ENCODE peak calls at places on chromosome 14, in seven cellular contexts. B, V, R, J, M, W and G are unnamed samples.

GRCh38 chr14:103707329-103708263 is 7.7 kb downstream of the XRCC3 start:
- DNase-seq in B (no peak), V (no peak), R (peak), J (no peak), M (no peak), W (no peak), G (no peak)

GRCh38 chr14:38387821-38388220 is 131.9 kb upstream of the CLEC14A start:
- DNase-seq in B (no peak), V (no peak), R (peak), J (no peak), M (no peak), W (no peak), G (no peak)

GRCh38 chr14:98769326-98769725 is 502.7 kb downstream of the BCL11B start:
- DNase-seq in B (no peak), V (no peak), R (no peak), J (no peak), M (no peak), W (no peak), G (no peak)

GRCh38 chr14:57747036-57747435 is 118.9 kb downstream of the SLC35F4 start:
- DNase-seq in B (peak), V (peak), R (no peak), J (no peak), M (no peak), W (no peak), G (peak)

GRCh38 chr14:92959189-92959531 is 36.2 kb downstream of the CHGA start:
- DNase-seq in B (no peak), V (no peak), R (no peak), J (no peak), M (no peak), W (no peak), G (no peak)

GRCh38 chr14:71212683-71213107 is 305.4 kb downstream of the PCNX1 start:
- DNase-seq in B (no peak), V (peak), R (peak), J (no peak), M (no peak), W (no peak), G (no peak)

GRCh38 chr14:92945959-92946846 is 23.3 kb downstream of the CHGA start:
- DNase-seq in B (peak), V (peak), R (peak), J (no peak), M (no peak), W (no peak), G (peak)

GRCh38 chr14:41558527-41558926 is 48.1 kb upstream of the LRFN5 start:
- DNase-seq in B (no peak), V (no peak), R (no peak), J (no peak), M (no peak), W (no peak), G (no peak)

GRCh38 chr14:23208286-23208685 is 24.8 kb upstream of the SLC7A8 start:
- DNase-seq in B (no peak), V (no peak), R (no peak), J (no peak), M (no peak), W (no peak), G (no peak)

GRCh38 chr14:33291529-33292104 is 352.9 kb downstream of the NPAS3 start:
- DNase-seq in B (no peak), V (no peak), R (no peak), J (no peak), M (no peak), W (no peak), G (no peak)

GRCh38 chr14:35167496-35167895 is 45.1 kb downstream of the PRORP start:
- DNase-seq in B (no peak), V (no peak), R (no peak), J (no peak), M (no peak), W (no peak), G (no peak)

GRCh38 chr14:31943217-31943616 is 133.9 kb upstream of the ARHGAP5 start:
- DNase-seq in B (no peak), V (no peak), R (no peak), J (no peak), M (no peak), W (no peak), G (no peak)

GRCh38 chr14:69850086-69850735 is 29.0 kb upstream of the SMOC1 start:
- DNase-seq in B (no peak), V (no peak), R (no peak), J (no peak), M (no peak), W (no peak), G (no peak)

GRCh38 chr14:55938249-55938791 is 179.9 kb upstream of the PELI2 start:
- DNase-seq in B (peak), V (peak), R (peak), J (no peak), M (no peak), W (no peak), G (no peak)

GRCh38 chr14:34170891-34171290 is 220.0 kb upstream of the EGLN3 start:
- DNase-seq in B (no peak), V (no peak), R (no peak), J (peak), M (no peak), W (no peak), G (no peak)

GRCh38 chr14:72543325-72543724 is 350.6 kb downstream of the DPF3 start:
- DNase-seq in B (no peak), V (no peak), R (peak), J (no peak), M (peak), W (no peak), G (no peak)

GRCh38 chr14:77910506-77910905 is 110.6 kb downstream of the ADCK1 start:
- DNase-seq in B (no peak), V (no peak), R (no peak), J (no peak), M (no peak), W (no peak), G (no peak)

GRCh38 chr14:49861581-49861922 is 9.0 kb upstream of the NEMF start:
- DNase-seq in B (peak), V (peak), R (peak), J (peak), M (peak), W (peak), G (peak)

GRCh38 chr14:35474323-35474722 is 59.6 kb upstream of the INSM2 start:
- DNase-seq in B (no peak), V (no peak), R (no peak), J (no peak), M (no peak), W (no peak), G (no peak)

GRCh38 chr14:31966896-31967668 is 110.0 kb upstream of the ARHGAP5 start:
- DNase-seq in B (no peak), V (no peak), R (peak), J (no peak), M (no peak), W (no peak), G (no peak)

GRCh38 chr14:72142328-72142727 is 210.1 kb downstream of the RGS6 start:
- DNase-seq in B (no peak), V (no peak), R (no peak), J (peak), M (no peak), W (no peak), G (no peak)

GRCh38 chr14:61607570-61608244 is 87.6 kb upstream of the HIF1A start:
- DNase-seq in B (no peak), V (no peak), R (no peak), J (no peak), M (peak), W (no peak), G (no peak)
- TF ChIP-seq CTCF in B (no peak), V (peak), R (peak), J (peak), M (peak), W (no peak), G (no peak)

GRCh38 chr14:95319312-95320075 is at the start of gene CLMN:
- DNase-seq in B (peak), V (peak), R (peak), J (peak), M (peak), W (peak), G (peak)
- TF ChIP-seq CTCF in B (no peak), V (no peak), R (no peak), J (no peak), M (no peak), W (no peak), G (no peak)

GRCh38 chr14:95303107-95303506 is 16.6 kb downstream of the CLMN start:
- DNase-seq in B (no peak), V (no peak), R (no peak), J (no peak), M (no peak), W (no peak), G (no peak)
- TF ChIP-seq CTCF in B (no peak), V (no peak), R (no peak), J (no peak), M (no peak), W (no peak), G (no peak)

DNA sequence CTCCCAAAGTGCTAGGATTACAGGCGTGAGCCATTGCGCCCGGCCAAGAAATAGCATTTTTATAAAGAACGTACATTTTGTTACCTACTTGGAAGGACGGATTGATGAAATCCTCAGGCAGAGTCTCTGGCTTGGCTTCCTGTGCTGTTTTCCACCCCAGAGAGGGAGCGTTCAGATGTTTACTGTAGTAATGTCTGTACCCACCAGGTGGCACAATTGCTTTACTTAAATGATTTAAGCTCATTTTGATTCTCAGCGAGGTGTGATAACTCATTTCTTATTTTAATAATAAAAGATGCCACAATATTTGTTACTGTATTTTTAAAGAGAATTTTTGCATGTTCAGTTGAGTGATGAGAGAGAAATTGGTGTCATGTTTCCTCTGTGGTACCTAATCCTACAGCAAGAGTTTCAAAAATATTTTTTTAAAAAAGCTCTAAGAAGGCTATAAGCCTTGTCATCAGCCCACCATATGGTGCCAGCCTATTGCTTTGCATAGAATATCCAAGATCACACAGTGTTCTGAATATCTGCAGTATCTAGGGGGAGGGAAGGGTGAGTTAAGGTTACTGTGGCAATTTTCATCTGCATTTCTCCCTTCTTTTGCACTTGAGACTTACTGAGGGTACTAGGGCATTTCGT is 82.6 kb upstream of the TRAF3 start:
- DNase-seq in B (peak), V (peak), R (peak), J (peak), M (peak), W (peak), G (peak)
- TF ChIP-seq CTCF in B (peak), V (peak), R (peak), J (peak), M (peak), W (peak), G (peak)

GRCh38 chr14:20559461-20559904 is 1.4 kb downstream of the RNASE9 start:
- DNase-seq in B (no peak), V (no peak), R (no peak), J (no peak), M (no peak), W (no peak), G (no peak)
- TF ChIP-seq CTCF in B (no peak), V (no peak), R (no peak), J (no peak), M (no peak), W (no peak), G (no peak)